ENCODE peak calls at places on chromosomes 11 and 22, in nine cellular contexts. F is PC-3, L is psoas muscle, C is OCI-LY7, X is left ventricle myocardium inferior, R is GM23338, Q is endothelial cell of umbilical vein, U is IMR-90, A is esophagus muscularis mucosa. Z is an unnamed sample.

GRCh38 chr11:22337571-22338464 is at the start of gene SLC17A6:
- DNase-seq in F (peak; percentile 57), L (no peak), C (peak; percentile 4), X (no peak), R (peak; percentile 92), Q (peak; percentile 13), U (peak; percentile 8), A (no peak), Z (peak; percentile 29)

GRCh38 chr11:475941-476340 is 25.9 kb downstream of the PTDSS2 start:
- DNase-seq in F (no peak), L (no peak), C (no peak), X (no peak), R (no peak), Q (no peak), U (no peak), A (no peak), Z (no peak)

GRCh38 chr11:96279421-96280290 is 63.3 kb downstream of the MAML2 start:
- DNase-seq in F (peak; percentile 84), L (no peak), C (no peak), X (no peak), R (no peak), Q (no peak), U (peak; percentile 67), A (no peak), Z (peak; percentile 75)

GRCh38 chr22:46528121-46528610 is 9.3 kb downstream of the CELSR1 start:
- DNase-seq in F (peak; percentile 94), L (no peak), C (no peak), X (no peak), R (no peak), Q (peak; percentile 27), U (peak; percentile 64), A (no peak), Z (no peak)

GRCh38 chr11:134536219-134536618 is 124.2 kb upstream of the B3GAT1 start:
- DNase-seq in F (no peak), L (peak; percentile 21), C (no peak), X (no peak), R (no peak), Q (no peak), U (no peak), A (no peak), Z (no peak)

GRCh38 chr22:46576556-46577351 is 39.3 kb upstream of the CELSR1 start:
- DNase-seq in F (peak; percentile 43), L (peak; percentile 80), C (peak; percentile 69), X (peak; percentile 69), R (peak; percentile 75), Q (no peak), U (peak; percentile 35), A (no peak), Z (peak; percentile 72)

GRCh38 chr11:7239877-7240276 is 11.8 kb upstream of the SYT9 start:
- DNase-seq in F (no peak), L (no peak), C (no peak), X (no peak), R (peak; percentile 74), Q (no peak), U (no peak), A (peak; percentile 42), Z (no peak)

GRCh38 chr11:29040489-29040888 is 932.3 kb downstream of the METTL15 start:
- DNase-seq in F (no peak), L (no peak), C (no peak), X (no peak), R (no peak), Q (no peak), U (no peak), A (no peak), Z (no peak)

GRCh38 chr11:75462117-75462653 is 29.2 kb upstream of the KLHL35 start:
- DNase-seq in F (no peak), L (no peak), C (no peak), X (no peak), R (peak; percentile 56), Q (no peak), U (no peak), A (no peak), Z (no peak)

GRCh38 chr22:35219012-35219411 is 38.3 kb upstream of the HMGXB4 start:
- DNase-seq in F (peak; percentile 52), L (no peak), C (no peak), X (no peak), R (no peak), Q (no peak), U (peak; percentile 69), A (no peak), Z (no peak)

GRCh38 chr11:27241316-27242122 is 121.5 kb downstream of the CCDC34 start:
- DNase-seq in F (peak; percentile 84), L (no peak), C (no peak), X (no peak), R (no peak), Q (no peak), U (peak; percentile 91), A (no peak), Z (no peak)

GRCh38 chr22:29654420-29654819 is 51.0 kb downstream of the NF2 start:
- DNase-seq in F (no peak), L (no peak), C (no peak), X (no peak), R (no peak), Q (no peak), U (no peak), A (no peak), Z (no peak)

GRCh38 chr11:114082767-114083181 is 23.3 kb downstream of the ZBTB16 start:
- DNase-seq in F (no peak), L (peak; percentile 65), C (no peak), X (peak; percentile 46), R (no peak), Q (no peak), U (no peak), A (no peak), Z (no peak)

GRCh38 chr11:32094931-32095330 is 4.1 kb downstream of the RCN1 start:
- DNase-seq in F (no peak), L (no peak), C (no peak), X (no peak), R (no peak), Q (no peak), U (no peak), A (no peak), Z (no peak)

GRCh38 chr11:125069796-125070195 is 6.7 kb downstream of the SLC37A2 start:
- DNase-seq in F (peak; percentile 66), L (no peak), C (no peak), X (no peak), R (no peak), Q (no peak), U (peak; percentile 18), A (peak; percentile 89), Z (no peak)

GRCh38 chr11:65551572-65552398 is 6.4 kb downstream of the LTBP3 start:
- DNase-seq in F (peak; percentile 71), L (peak; percentile 74), C (peak; percentile 91), X (peak; percentile 45), R (peak; percentile 83), Q (peak; percentile 44), U (peak; percentile 22), A (no peak), Z (no peak)

GRCh38 chr22:19631899-19632670 is 82.2 kb upstream of the SEPTIN5 start:
- DNase-seq in F (peak; percentile 31), L (no peak), C (peak; percentile 33), X (no peak), R (peak; percentile 85), Q (peak; percentile 53), U (peak; percentile 27), A (no peak), Z (peak; percentile 82)

GRCh38 chr22:25008666-25009065 is 56.1 kb downstream of the KIAA1671 start:
- DNase-seq in F (peak; percentile 61), L (no peak), C (no peak), X (peak; percentile 39), R (no peak), Q (no peak), U (no peak), A (no peak), Z (no peak)

GRCh38 chr11:44622190-44622650 is 56.8 kb downstream of the CD82 start:
- DNase-seq in F (no peak), L (no peak), C (no peak), X (no peak), R (no peak), Q (no peak), U (no peak), A (peak; percentile 74), Z (no peak)

GRCh38 chr11:3853935-3854659 is 1.4 kb upstream of the STIM1 start:
- DNase-seq in F (no peak), L (peak; percentile 89), C (peak; percentile 93), X (peak; percentile 21), R (no peak), Q (no peak), U (no peak), A (no peak), Z (no peak)

GRCh38 chr11:59224419-59224928 is 11.7 kb upstream of the MPEG1 start:
- DNase-seq in F (peak; percentile 42), L (no peak), C (no peak), X (no peak), R (no peak), Q (peak; percentile 25), U (no peak), A (no peak), Z (no peak)

GRCh38 chr11:128689586-128689945 is 4.3 kb upstream of the FLI1 start:
- DNase-seq in F (no peak), L (no peak), C (no peak), X (no peak), R (peak; percentile 26), Q (no peak), U (no peak), A (no peak), Z (no peak)
- H3K4me3 ChIP-seq in F (no peak overlapping the region), L (peak overlapping the region; percentile 74), C (no peak overlapping the region), X (peak overlapping the region; percentile 84), R (peak overlapping the region; percentile 81), Q (no peak overlapping the region), U (no peak overlapping the region), A (peak overlapping the region; percentile 29), Z (no peak overlapping the region)

GRCh38 chr22:37211853-37212173 is 464 bp downstream of the SSTR3 start:
- DNase-seq in F (no peak), L (no peak), C (no peak), X (no peak), R (no peak), Q (no peak), U (no peak), A (no peak), Z (no peak)
- H3K4me1 ChIP-seq in F (no peaks in the 10 kb centered on the region), L (no peaks in the 10 kb centered on the region), C (peaks cover 5% of the 10 kb centered on the region), X (peaks cover 4% of the 10 kb centered on the region), R (peaks cover 11% of the 10 kb centered on the region), Q (no peaks in the 10 kb centered on the region), U (peaks cover 4% of the 10 kb centered on the region), A (peaks cover 8% of the 10 kb centered on the region), Z (no peaks in the 10 kb centered on the region)

DNA sequence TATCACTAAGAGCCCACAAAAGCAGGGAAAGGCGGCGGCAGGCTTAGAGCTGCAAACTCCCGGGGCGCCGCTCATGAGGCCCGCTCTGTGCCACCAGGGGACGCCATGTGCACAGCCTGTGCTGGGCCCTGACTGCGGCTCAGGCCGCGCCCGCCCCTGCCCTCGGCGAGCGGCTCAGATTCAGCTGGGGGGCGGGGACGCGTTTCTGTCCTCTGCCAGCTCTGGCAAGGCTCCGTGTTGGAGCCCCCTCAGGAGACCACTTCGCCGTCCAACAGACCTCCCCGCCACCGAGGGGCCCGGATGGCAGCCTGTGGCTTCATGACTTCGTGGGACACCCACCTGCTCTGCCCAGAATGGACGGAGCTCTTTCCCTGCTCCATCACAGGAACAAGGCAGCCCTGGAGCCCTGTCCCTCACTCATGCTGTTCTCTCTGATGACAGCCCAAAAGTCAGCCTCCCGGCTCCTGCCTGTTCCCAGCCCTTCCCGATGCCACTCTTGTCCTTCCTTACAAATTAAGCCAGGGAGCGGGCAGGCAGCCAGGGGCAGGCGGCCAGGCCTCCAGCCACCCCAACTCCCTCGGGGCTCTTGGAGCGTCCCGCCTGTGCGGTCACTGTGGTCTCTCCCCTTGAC is 69.1 kb downstream of the NAT10 start:
- DNase-seq in F (peak; percentile 76), L (peak; percentile 92), C (peak; percentile 77), X (peak; percentile 84), R (peak; percentile 92), Q (peak; percentile 55), U (peak; percentile 49), A (peak; percentile 94), Z (peak; percentile 90)
- H3K4me3 ChIP-seq in F (peak overlapping the region; percentile 58), L (peak overlapping the region; percentile 58), C (no peak overlapping the region), X (peak overlapping the region; percentile 50), R (peak overlapping the region; percentile 60), Q (no peak overlapping the region), U (no peak overlapping the region), A (peak overlapping the region; percentile 40), Z (peak overlapping the region; percentile 13)

GRCh38 chr11:12159351-12160099 is 49.1 kb downstream of the MICAL2 start:
- DNase-seq in F (peak; percentile 69), L (no peak), C (no peak), X (no peak), R (no peak), Q (peak; percentile 47), U (peak; percentile 97), A (no peak), Z (no peak)
- H3K4me1 ChIP-seq in F (peaks cover 43% of the 10 kb centered on the region), L (peaks cover 37% of the 10 kb centered on the region), C (no peaks in the 10 kb centered on the region), X (peaks cover 91% of the 10 kb centered on the region), R (no peaks in the 10 kb centered on the region), Q (peaks cover 44% of the 10 kb centered on the region), U (peaks cover 53% of the 10 kb centered on the region), A (peaks cover 94% of the 10 kb centered on the region), Z (peaks cover 18% of the 10 kb centered on the region)

Z was measured in HAP-1.